ENCODE peak calls at places on chromosome 10, in seven cellular contexts. N is BJ, F is AG04450, O is fibroblast of pulmonary artery, J is cardiac fibroblast, Z is tibial nerve, M is OCI-LY7. S is an unnamed sample.

GRCh38 chr10:110636932-110637557 is 7.1 kb upstream of the RBM20 start:
- DNase-seq in J (no peak), F (no peak), O (no peak), Z (no peak), N (no peak), M (no peak), S (no peak)

GRCh38 chr10:102619281-102619981 is 24.8 kb upstream of the TRIM8 start:
- DNase-seq in J (no peak), O (no peak), M (no peak), F (no peak), N (no peak), Z (no peak), S (no peak)

GRCh38 chr10:43255644-43256431 is 11.0 kb downstream of the RASGEF1A start:
- DNase-seq in F (no peak), M (peak), O (peak), Z (no peak), J (peak), N (no peak), S (no peak)

GRCh38 chr10:557792-558328 is 131.6 kb downstream of the DIP2C start:
- DNase-seq in F (no peak), M (peak), J (no peak), N (no peak), O (no peak), Z (no peak), S (peak)

GRCh38 chr10:60549686-60550085 is 160.0 kb upstream of the ANK3 start:
- DNase-seq in J (peak), O (peak), Z (no peak), N (no peak), M (peak), F (no peak), S (peak)

GRCh38 chr10:4981722-4982471 is 18.7 kb downstream of the AKR1C1 start:
- DNase-seq in F (no peak), Z (peak), N (no peak), M (peak), J (peak), O (peak), S (peak)

GRCh38 chr10:109881481-109881880 is 41.8 kb downstream of the XPNPEP1 start:
- DNase-seq in F (no peak), M (no peak), Z (no peak), O (no peak), J (no peak), N (no peak), S (no peak)

GRCh38 chr10:132329565-132330485 is 2.2 kb upstream of the LRRC27 start:
- DNase-seq in O (peak), M (peak), N (no peak), Z (no peak), J (peak), F (no peak), S (peak)

GRCh38 chr10:119466655-119467054 is 75.9 kb downstream of the RGS10 start:
- DNase-seq in M (no peak), N (no peak), O (no peak), J (no peak), F (no peak), Z (no peak), S (no peak)

GRCh38 chr10:103750836-103751235 is 104.5 kb downstream of the SH3PXD2A start:
- DNase-seq in M (no peak), O (no peak), N (no peak), J (no peak), F (no peak), Z (no peak), S (no peak)

GRCh38 chr10:82813856-82814255 is 938.9 kb downstream of the NRG3 start:
- DNase-seq in N (no peak), O (peak), J (peak), Z (no peak), F (no peak), M (no peak), S (peak)

GRCh38 chr10:68665841-68666240 is 55.2 kb upstream of the CCAR1 start:
- DNase-seq in Z (no peak), N (peak), M (no peak), J (peak), O (peak), F (peak), S (peak)

GRCh38 chr10:126157127-126157526 is 231.2 kb downstream of the ADAM12 start:
- DNase-seq in J (no peak), F (no peak), M (no peak), O (no peak), Z (no peak), N (no peak), S (no peak)

GRCh38 chr10:118953999-118954398 is 75.5 kb upstream of the NANOS1 start:
- DNase-seq in Z (peak), J (no peak), N (no peak), O (no peak), M (no peak), F (no peak), S (peak)

GRCh38 chr10:60663850-60664249 is 114.4 kb upstream of the CDK1 start:
- DNase-seq in F (no peak), M (no peak), N (no peak), J (no peak), Z (no peak), O (no peak), S (no peak)

GRCh38 chr10:83982812-83983211 is 156.5 kb upstream of the GHITM start:
- DNase-seq in O (no peak), J (no peak), F (no peak), Z (no peak), M (no peak), N (no peak), S (no peak)

GRCh38 chr10:71285180-71285545 is 33.9 kb upstream of the SLC29A3 start:
- DNase-seq in F (no peak), J (peak), N (no peak), Z (peak), O (peak), M (peak), S (peak)

GRCh38 chr10:5903563-5903962 is 13.5 kb downstream of the FBH1 start:
- DNase-seq in N (no peak), Z (no peak), M (no peak), O (no peak), J (no peak), F (no peak), S (no peak)

GRCh38 chr10:129916506-129916995 is 47.5 kb downstream of the EBF3 start:
- DNase-seq in M (no peak), N (no peak), O (no peak), Z (no peak), F (no peak), J (no peak), S (no peak)

GRCh38 chr10:130545122-130545521 is 408.9 kb downstream of the GLRX3 start:
- DNase-seq in F (no peak), Z (no peak), N (no peak), M (no peak), O (no peak), J (no peak), S (no peak)

GRCh38 chr10:68647928-68648327 is 73.1 kb upstream of the CCAR1 start:
- DNase-seq in F (peak), M (no peak), N (peak), Z (no peak), J (peak), O (peak), S (peak)

GRCh38 chr10:59805043-59805442 is 51.8 kb upstream of the MRLN start:
- DNase-seq in N (no peak), Z (no peak), M (peak), O (peak), F (no peak), J (peak), S (no peak)

GRCh38 chr10:51638737-51639136 is 60.7 kb downstream of the CSTF2T start:
- DNase-seq in M (no peak), N (no peak), O (no peak), Z (no peak), J (no peak), F (no peak), S (no peak)

GRCh38 chr10:842795-843194 is 88.7 kb downstream of the LARP4B start:
- DNase-seq in F (no peak), O (no peak), N (no peak), J (no peak), M (no peak), Z (no peak), S (no peak)

GRCh38 chr10:89214766-89215165 is 7.6 kb upstream of the CH25H start:
- DNase-seq in M (no peak), N (no peak), J (no peak), Z (no peak), O (no peak), F (no peak), S (no peak)

GRCh38 chr10:34719336-34719735 is 95.8 kb downstream of the PARD3 start:
- DNase-seq in M (no peak), F (no peak), N (no peak), J (no peak), O (no peak), Z (no peak), S (no peak)

GRCh38 chr10:34715511-34716187 is 99.4 kb downstream of the PARD3 start:
- DNase-seq in M (no peak), J (no peak), Z (no peak), O (no peak), F (no peak), N (no peak), S (peak)

GRCh38 chr10:34716234-34716633 is 98.9 kb downstream of the PARD3 start:
- DNase-seq in F (no peak), J (no peak), O (no peak), Z (no peak), N (no peak), M (no peak), S (no peak)

GRCh38 chr10:34717429-34717828 is 97.7 kb downstream of the PARD3 start:
- DNase-seq in Z (no peak), F (no peak), N (no peak), O (no peak), M (no peak), J (no peak), S (no peak)

DNA sequence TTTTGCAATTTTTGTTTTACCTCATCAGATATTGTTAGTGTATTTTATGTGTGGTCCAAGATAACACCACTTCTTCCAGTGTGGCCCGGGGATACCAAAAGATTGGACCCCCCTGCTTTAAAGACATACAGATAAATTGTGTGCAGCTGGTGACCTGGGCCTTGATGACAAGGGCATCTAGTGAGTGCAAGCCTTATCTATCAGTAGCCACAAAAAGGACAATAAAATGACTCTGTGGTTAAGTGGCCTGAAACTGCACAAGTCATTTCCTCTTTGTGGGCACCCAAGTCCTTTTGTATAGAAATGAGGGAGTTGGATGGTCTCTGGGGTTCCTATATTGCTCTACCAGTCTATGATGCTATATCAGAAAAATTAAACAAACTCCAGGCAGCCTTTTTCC is 98.1 kb downstream of the PARD3 start:
- DNase-seq in M (no peak), F (no peak), J (no peak), N (no peak), Z (no peak), O (no peak), S (no peak)
- H3K4me3 ChIP-seq in M (no peak), F (no peak), J (no peak), N (no peak), Z (no peak), O (no peak), S (no peak)

GRCh38 chr10:116784651-116785050 is 42.3 kb upstream of the HSPA12A start:
- DNase-seq in N (no peak), Z (no peak), J (no peak), O (no peak), F (no peak), M (no peak), S (no peak)

GRCh38 chr10:116785867-116786266 is 43.5 kb upstream of the HSPA12A start:
- DNase-seq in M (no peak), O (no peak), J (no peak), Z (no peak), F (no peak), N (no peak), S (no peak)

GRCh38 chr10:116787018-116787674 is 44.8 kb upstream of the HSPA12A start:
- DNase-seq in N (no peak), M (no peak), F (no peak), J (no peak), O (no peak), Z (no peak), S (no peak)

GRCh38 chr10:116785282-116785681 is 42.9 kb upstream of the HSPA12A start:
- DNase-seq in Z (no peak), F (no peak), M (no peak), O (no peak), N (no peak), J (no peak), S (no peak)

GRCh38 chr10:116787893-116788665 is 45.7 kb upstream of the HSPA12A start:
- DNase-seq in J (peak), F (peak), N (no peak), Z (peak), O (peak), M (peak), S (peak)
- H3K4me3 ChIP-seq in J (no peak), F (peak), N (peak), Z (peak), O (peak), M (no peak), S (peak)

GRCh38 chr10:124495725-124496124 is 34.1 kb downstream of the LHPP start:
- DNase-seq in N (no peak), M (no peak), O (no peak), F (no peak), Z (no peak), J (no peak), S (no peak)
- H3K4me3 ChIP-seq in N (no peak), M (no peak), O (no peak), F (no peak), Z (no peak), J (no peak), S (no peak)

GRCh38 chr10:49300140-49300974 is 1.4 kb downstream of the C10orf71 start:
- DNase-seq in Z (no peak), O (no peak), F (no peak), M (peak), N (no peak), J (no peak), S (peak)
- H3K4me3 ChIP-seq in Z (no peak), O (no peak), F (no peak), M (peak), N (no peak), J (no peak), S (no peak)

S was measured in fibroblast of villous mesenchyme.